ENCODE peak calls at places on chromosomes 16 and 17, in six cellular contexts. One of them, this sample, is unnamed.

GRCh38 chr17:76381633-76382304 is 2.6 kb upstream of the SPHK1 start:
- DNase-seq in H1: no peak
- DNase-seq in HCT116: no peak
- DNase-seq in K562: no peak
- DNase-seq in GM12878: no peak
- DNase-seq in SK-N-SH: peak
- DNase-seq in this sample: no peak

GRCh38 chr17:35342207-35342744 is 31.1 kb downstream of the SLFN11 start:
- DNase-seq in H1: no peak
- DNase-seq in HCT116: no peak
- DNase-seq in K562: no peak
- DNase-seq in GM12878: no peak
- DNase-seq in SK-N-SH: no peak
- DNase-seq in this sample: no peak

GRCh38 chr17:42698736-42699414 is 16.5 kb downstream of the CNTNAP1 start:
- DNase-seq in H1: no peak
- DNase-seq in HCT116: no peak
- DNase-seq in K562: peak
- DNase-seq in GM12878: no peak
- DNase-seq in SK-N-SH: peak
- DNase-seq in this sample: no peak

GRCh38 chr17:10268005-10268404 is 69.6 kb upstream of the GAS7 start:
- DNase-seq in H1: no peak
- DNase-seq in HCT116: no peak
- DNase-seq in K562: no peak
- DNase-seq in GM12878: no peak
- DNase-seq in SK-N-SH: no peak
- DNase-seq in this sample: no peak

GRCh38 chr17:76138234-76138895 is 2.7 kb downstream of the FOXJ1 start:
- DNase-seq in H1: peak
- DNase-seq in HCT116: no peak
- DNase-seq in K562: no peak
- DNase-seq in GM12878: no peak
- DNase-seq in SK-N-SH: peak
- DNase-seq in this sample: peak

GRCh38 chr16:55189975-55190636 is 133.9 kb upstream of the IRX6 start:
- DNase-seq in H1: peak
- DNase-seq in HCT116: no peak
- DNase-seq in K562: no peak
- DNase-seq in GM12878: no peak
- DNase-seq in SK-N-SH: no peak
- DNase-seq in this sample: no peak

GRCh38 chr17:29746669-29747068 is 124.0 kb upstream of the CORO6 start:
- DNase-seq in H1: no peak
- DNase-seq in HCT116: no peak
- DNase-seq in K562: no peak
- DNase-seq in GM12878: no peak
- DNase-seq in SK-N-SH: no peak
- DNase-seq in this sample: no peak

GRCh38 chr17:8986295-8986694 is 20.8 kb upstream of the PIK3R5 start:
- DNase-seq in H1: no peak
- DNase-seq in HCT116: no peak
- DNase-seq in K562: no peak
- DNase-seq in GM12878: no peak
- DNase-seq in SK-N-SH: no peak
- DNase-seq in this sample: no peak

GRCh38 chr17:74780443-74781238 is 4.5 kb upstream of the NAT9 start:
- DNase-seq in H1: no peak
- DNase-seq in HCT116: peak
- DNase-seq in K562: peak
- DNase-seq in GM12878: no peak
- DNase-seq in SK-N-SH: peak
- DNase-seq in this sample: peak

GRCh38 chr17:63275968-63276349 is 170.1 kb downstream of the CYB561 start:
- DNase-seq in H1: no peak
- DNase-seq in HCT116: no peak
- DNase-seq in K562: no peak
- DNase-seq in GM12878: no peak
- DNase-seq in SK-N-SH: no peak
- DNase-seq in this sample: no peak

GRCh38 chr17:19271751-19272357 is 34.7 kb downstream of the EPN2 start:
- DNase-seq in H1: no peak
- DNase-seq in HCT116: no peak
- DNase-seq in K562: no peak
- DNase-seq in GM12878: no peak
- DNase-seq in SK-N-SH: no peak
- DNase-seq in this sample: no peak

GRCh38 chr17:3569534-3570137 is 12.0 kb upstream of the TRPV3 start:
- DNase-seq in H1: no peak
- DNase-seq in HCT116: no peak
- DNase-seq in K562: peak
- DNase-seq in GM12878: no peak
- DNase-seq in SK-N-SH: no peak
- DNase-seq in this sample: no peak

GRCh38 chr17:17156107-17156506 is 50.0 kb downstream of the PLD6 start:
- DNase-seq in H1: no peak
- DNase-seq in HCT116: no peak
- DNase-seq in K562: no peak
- DNase-seq in GM12878: no peak
- DNase-seq in SK-N-SH: no peak
- DNase-seq in this sample: no peak

GRCh38 chr17:20059728-20060188 is 50.6 kb downstream of the SPECC1 start:
- DNase-seq in H1: no peak
- DNase-seq in HCT116: no peak
- DNase-seq in K562: peak
- DNase-seq in GM12878: peak
- DNase-seq in SK-N-SH: no peak
- DNase-seq in this sample: peak

GRCh38 chr17:47276868-47277267 is 23.2 kb downstream of the ITGB3 start:
- DNase-seq in H1: no peak
- DNase-seq in HCT116: no peak
- DNase-seq in K562: no peak
- DNase-seq in GM12878: no peak
- DNase-seq in SK-N-SH: no peak
- DNase-seq in this sample: peak

GRCh38 chr16:18979936-18980335 is 3.8 kb upstream of the TMC7 start:
- DNase-seq in H1: no peak
- DNase-seq in HCT116: no peak
- DNase-seq in K562: no peak
- DNase-seq in GM12878: no peak
- DNase-seq in SK-N-SH: no peak
- DNase-seq in this sample: no peak
- TF ChIP-seq SIN3A in H1: no peak
- TF ChIP-seq SIN3A in HCT116: no peak
- TF ChIP-seq SIN3A in K562: no peak
- TF ChIP-seq SIN3A in GM12878: no peak
- TF ChIP-seq SIN3A in SK-N-SH: no peak
- TF ChIP-seq SIN3A in this sample: no peak

DNA sequence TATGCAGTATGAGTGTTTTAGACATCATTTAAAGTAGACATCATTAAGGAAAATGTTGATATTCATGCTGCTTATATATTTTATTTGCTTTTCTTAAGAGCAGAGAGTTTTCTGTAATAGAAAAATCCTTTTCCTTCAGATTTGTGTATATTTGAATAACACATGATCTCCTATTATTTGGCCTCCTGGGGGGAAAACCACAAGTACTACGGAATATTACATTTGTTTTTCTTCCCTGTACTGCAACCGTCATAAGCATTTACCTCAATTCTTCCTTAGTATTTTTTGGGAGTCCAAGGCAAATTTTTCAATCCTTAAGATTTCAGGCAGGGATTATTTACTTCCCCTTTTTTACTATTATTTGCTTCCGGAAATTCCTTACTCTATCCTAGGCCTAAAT is 6.0 kb downstream of the RSPRY1 start:
- DNase-seq in H1: no peak
- DNase-seq in HCT116: no peak
- DNase-seq in K562: no peak
- DNase-seq in GM12878: no peak
- DNase-seq in SK-N-SH: no peak
- DNase-seq in this sample: no peak
- H3K9ac ChIP-seq in H1: no peak
- H3K9ac ChIP-seq in HCT116: no peak
- H3K9ac ChIP-seq in K562: no peak
- H3K9ac ChIP-seq in GM12878: no peak
- H3K9ac ChIP-seq in SK-N-SH: peak
- H3K9ac ChIP-seq in this sample: no peak

GRCh38 chr17:78381601-78382168 is 3.2 kb downstream of the PGS1 start:
- DNase-seq in H1: no peak
- DNase-seq in HCT116: no peak
- DNase-seq in K562: peak
- DNase-seq in GM12878: no peak
- DNase-seq in SK-N-SH: no peak
- DNase-seq in this sample: no peak
- TF ChIP-seq SIN3A in H1: peak
- TF ChIP-seq SIN3A in HCT116: no peak
- TF ChIP-seq SIN3A in K562: no peak
- TF ChIP-seq SIN3A in GM12878: peak
- TF ChIP-seq SIN3A in SK-N-SH: no peak
- TF ChIP-seq SIN3A in this sample: no peak

GRCh38 chr16:17351471-17352045 is 119.2 kb downstream of the XYLT1 start:
- DNase-seq in H1: no peak
- DNase-seq in HCT116: no peak
- DNase-seq in K562: no peak
- DNase-seq in GM12878: no peak
- DNase-seq in SK-N-SH: no peak
- DNase-seq in this sample: no peak
- H3K9ac ChIP-seq in H1: no peak
- H3K9ac ChIP-seq in HCT116: no peak
- H3K9ac ChIP-seq in K562: no peak
- H3K9ac ChIP-seq in GM12878: no peak
- H3K9ac ChIP-seq in SK-N-SH: no peak
- H3K9ac ChIP-seq in this sample: no peak

GRCh38 chr16:65965632-65966031 is 400.9 kb upstream of the CDH5 start:
- DNase-seq in H1: no peak
- DNase-seq in HCT116: no peak
- DNase-seq in K562: no peak
- DNase-seq in GM12878: no peak
- DNase-seq in SK-N-SH: no peak
- DNase-seq in this sample: no peak

GRCh38 chr16:65964752-65965151 is 401.7 kb upstream of the CDH5 start:
- DNase-seq in H1: no peak
- DNase-seq in HCT116: no peak
- DNase-seq in K562: no peak
- DNase-seq in GM12878: no peak
- DNase-seq in SK-N-SH: no peak
- DNase-seq in this sample: no peak

GRCh38 chr16:65958096-65958495 is 408.4 kb upstream of the CDH5 start:
- DNase-seq in H1: no peak
- DNase-seq in HCT116: no peak
- DNase-seq in K562: no peak
- DNase-seq in GM12878: no peak
- DNase-seq in SK-N-SH: no peak
- DNase-seq in this sample: no peak

GRCh38 chr16:65959978-65960377 is 406.5 kb upstream of the CDH5 start:
- DNase-seq in H1: no peak
- DNase-seq in HCT116: no peak
- DNase-seq in K562: no peak
- DNase-seq in GM12878: no peak
- DNase-seq in SK-N-SH: no peak
- DNase-seq in this sample: no peak

GRCh38 chr16:65961491-65962143 is 404.9 kb upstream of the CDH5 start:
- DNase-seq in H1: no peak
- DNase-seq in HCT116: no peak
- DNase-seq in K562: no peak
- DNase-seq in GM12878: no peak
- DNase-seq in SK-N-SH: no peak
- DNase-seq in this sample: no peak
- TF ChIP-seq SIN3A in H1: no peak
- TF ChIP-seq SIN3A in HCT116: no peak
- TF ChIP-seq SIN3A in K562: no peak
- TF ChIP-seq SIN3A in GM12878: no peak
- TF ChIP-seq SIN3A in SK-N-SH: no peak
- TF ChIP-seq SIN3A in this sample: no peak

DNA sequence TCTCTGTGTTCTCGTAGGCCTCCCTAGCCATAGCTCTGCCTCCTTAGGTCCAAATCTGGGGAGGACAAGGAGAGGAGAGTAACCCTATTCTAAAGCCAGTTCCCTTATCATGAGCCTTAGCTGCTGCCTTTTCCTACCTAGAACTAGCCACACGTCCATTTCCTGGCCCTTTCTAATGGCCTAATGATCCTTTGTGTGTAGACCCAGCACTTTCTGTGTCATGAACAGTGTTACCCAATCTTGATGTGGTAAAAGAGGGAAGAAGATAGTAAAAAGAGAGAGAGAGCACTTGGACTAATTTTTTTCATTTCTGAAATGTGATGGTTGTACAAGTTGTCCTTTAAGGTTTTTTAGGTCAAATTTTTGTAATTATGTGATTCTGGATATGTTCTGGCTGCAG is 18.1 kb downstream of the CASC3 start:
- DNase-seq in H1: no peak
- DNase-seq in HCT116: no peak
- DNase-seq in K562: no peak
- DNase-seq in GM12878: no peak
- DNase-seq in SK-N-SH: no peak
- DNase-seq in this sample: no peak
- H3K9ac ChIP-seq in H1: no peak
- H3K9ac ChIP-seq in HCT116: no peak
- H3K9ac ChIP-seq in K562: no peak
- H3K9ac ChIP-seq in GM12878: no peak
- H3K9ac ChIP-seq in SK-N-SH: no peak
- H3K9ac ChIP-seq in this sample: no peak